ENCODE peak calls at places on chromosomes 13 and 19, in four cellular contexts. B, K, O and L are unnamed samples.

GRCh38 chr13:42041684-42042035 is 6.8 kb upstream of the DGKH start:
- DNase-seq in O (peak; percentile 50), K (no peak), B (peak; percentile 63), L (no peak)

GRCh38 chr19:34989248-34989797 is 10.8 kb upstream of the GRAMD1A start:
- DNase-seq in O (no peak), K (no peak), B (no peak), L (no peak)

GRCh38 chr13:111485491-111486250 is 165.2 kb downstream of the TEX29 start:
- DNase-seq in O (no peak), K (no peak), B (no peak), L (no peak)

GRCh38 chr13:112670118-112670517 is 19.7 kb upstream of the ATP11A start:
- DNase-seq in B (no peak), K (no peak), O (no peak), L (no peak)

GRCh38 chr19:12095111-12095790 is 30.7 kb downstream of the ZNF844 start:
- DNase-seq in B (peak; percentile 64), K (no peak), O (no peak), L (no peak)

GRCh38 chr13:52048516-52048915 is 24.0 kb downstream of the UTP14C start:
- DNase-seq in K (peak; percentile 8), O (no peak), B (peak; percentile 41), L (no peak)

GRCh38 chr13:24228852-24229458 is 68.4 kb downstream of the SPATA13 start:
- DNase-seq in K (peak; percentile 67), B (peak; percentile 81), O (peak; percentile 24), L (peak; percentile 19)

GRCh38 chr13:52012512-52012836 is 276 bp downstream of the ALG11 start:
- DNase-seq in K (no peak), B (no peak), O (no peak), L (no peak)

GRCh38 chr19:48988860-48989259 is 4.2 kb downstream of the GYS1 start:
- DNase-seq in K (no peak), B (no peak), O (no peak), L (no peak)

GRCh38 chr13:99158846-99159245 is 41.8 kb upstream of the UBAC2 start:
- DNase-seq in O (no peak), B (no peak), K (no peak), L (no peak)

GRCh38 chr13:29567411-29567810 is 28.1 kb downstream of the SLC7A1 start:
- DNase-seq in O (no peak), B (no peak), K (no peak), L (peak; percentile 70)

GRCh38 chr19:40363128-40363527 is 14.6 kb downstream of the PLD3 start:
- DNase-seq in B (no peak), K (no peak), O (peak; percentile 61), L (no peak)

GRCh38 chr13:44024496-44025155 is 144.9 kb downstream of the LACC1 start:
- DNase-seq in K (no peak), O (no peak), B (no peak), L (no peak)

GRCh38 chr13:98997051-98997730 is 19.3 kb upstream of the DOCK9 start:
- DNase-seq in B (no peak), O (no peak), K (no peak), L (no peak)

GRCh38 chr19:38395381-38396127 is 7.1 kb downstream of the SPRED3 start:
- DNase-seq in K (no peak), B (no peak), O (no peak), L (no peak)

GRCh38 chr13:44196186-44196751 is 177.4 kb upstream of the SERP2 start:
- DNase-seq in K (peak; percentile 5), O (no peak), B (no peak), L (no peak)

GRCh38 chr13:30441304-30441703 is 19.0 kb downstream of the UBE2L5 start:
- DNase-seq in B (peak; percentile 19), K (no peak), O (no peak), L (no peak)

GRCh38 chr13:71355010-71355409 is 512.0 kb downstream of the DACH1 start:
- DNase-seq in K (no peak), B (no peak), O (no peak), L (no peak)

GRCh38 chr13:28282451-28282850 is 144.1 kb downstream of the PAN3 start:
- DNase-seq in K (no peak), O (no peak), B (no peak), L (no peak)

GRCh38 chr13:89965252-89965651 is 1382.2 kb upstream of the MIR17HG start:
- DNase-seq in B (no peak), O (no peak), K (no peak), L (no peak)

GRCh38 chr19:7931221-7932061 is 5.5 kb upstream of the CTXN1 start:
- DNase-seq in K (no peak), O (no peak), B (no peak), L (no peak)

GRCh38 chr19:3656073-3656746 is 29.6 kb upstream of the CACTIN start:
- DNase-seq in B (peak; percentile 13), K (no peak), O (no peak), L (no peak)
- H3K4me1 ChIP-seq in B (peaks cover 3% of the 10 kb centered on the region), K (no peaks in the 10 kb centered on the region), O (peaks cover 53% of the 10 kb centered on the region), L (peaks cover 2% of the 10 kb centered on the region)

DNA sequence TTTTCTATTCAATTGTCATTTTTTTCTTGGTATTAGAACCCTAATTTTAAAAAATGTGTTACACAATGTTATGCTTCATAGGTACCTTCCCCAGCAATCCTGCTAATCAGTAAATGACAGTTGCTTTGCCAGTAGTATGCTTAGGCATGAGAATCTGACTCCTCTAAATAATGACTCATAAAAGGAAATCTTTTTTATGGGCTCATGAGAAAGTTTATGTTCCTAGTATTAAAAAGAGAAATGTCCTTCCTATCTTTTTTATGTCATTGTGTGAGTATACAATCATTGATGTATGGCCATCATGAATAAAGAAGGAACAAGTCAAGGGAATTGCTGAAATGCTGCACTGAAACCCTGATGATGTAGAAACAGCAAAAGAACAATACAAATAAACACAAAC is 1237.7 kb upstream of the PCDH20 start:
- DNase-seq in K (no peak), O (no peak), B (peak; percentile 18), L (no peak)
- H3K9me1 ChIP-seq in K (no peaks in the 10 kb centered on the region), O (no peaks in the 10 kb centered on the region), B (no peaks in the 10 kb centered on the region), L (no peaks in the 10 kb centered on the region)

GRCh38 chr13:40986328-40986856 is 32.7 kb downstream of the ELF1 start:
- DNase-seq in B (peak; percentile 76), K (no peak), O (no peak), L (no peak)

GRCh38 chr13:40985596-40986327 is 33.4 kb downstream of the ELF1 start:
- DNase-seq in B (no peak), K (peak; percentile 59), O (no peak), L (no peak)

GRCh38 chr13:40983269-40983668 is 35.8 kb downstream of the ELF1 start:
- DNase-seq in O (no peak), K (peak; percentile 75), B (no peak), L (no peak)

GRCh38 chr13:40983725-40984669 is 35.1 kb downstream of the ELF1 start:
- DNase-seq in O (no peak), K (peak; percentile 58), B (no peak), L (no peak)

GRCh38 chr13:40984670-40985366 is 34.3 kb downstream of the ELF1 start:
- DNase-seq in B (no peak), K (peak; percentile 76), O (no peak), L (no peak)
- H3K4me1 ChIP-seq in B (peaks cover 5% of the 10 kb centered on the region), K (peaks cover 53% of the 10 kb centered on the region), O (no peaks in the 10 kb centered on the region), L (peaks cover 27% of the 10 kb centered on the region)

GRCh38 chr19:17248011-17248776 is 2.5 kb upstream of the NR2F6 start:
- DNase-seq in K (no peak), O (peak; percentile 43), B (no peak), L (peak; percentile 54)
- H3K9me1 ChIP-seq in K (no peaks in the 10 kb centered on the region), O (no peaks in the 10 kb centered on the region), B (peaks cover 2% of the 10 kb centered on the region), L (no peaks in the 10 kb centered on the region)

GRCh38 chr19:47389150-47389556 is 30.2 kb downstream of the MEIS3 start:
- DNase-seq in K (no peak), O (no peak), B (no peak), L (no peak)
- H3K4me1 ChIP-seq in K (no peaks in the 10 kb centered on the region), O (no peaks in the 10 kb centered on the region), B (peaks cover 3% of the 10 kb centered on the region), L (no peaks in the 10 kb centered on the region)

DNA sequence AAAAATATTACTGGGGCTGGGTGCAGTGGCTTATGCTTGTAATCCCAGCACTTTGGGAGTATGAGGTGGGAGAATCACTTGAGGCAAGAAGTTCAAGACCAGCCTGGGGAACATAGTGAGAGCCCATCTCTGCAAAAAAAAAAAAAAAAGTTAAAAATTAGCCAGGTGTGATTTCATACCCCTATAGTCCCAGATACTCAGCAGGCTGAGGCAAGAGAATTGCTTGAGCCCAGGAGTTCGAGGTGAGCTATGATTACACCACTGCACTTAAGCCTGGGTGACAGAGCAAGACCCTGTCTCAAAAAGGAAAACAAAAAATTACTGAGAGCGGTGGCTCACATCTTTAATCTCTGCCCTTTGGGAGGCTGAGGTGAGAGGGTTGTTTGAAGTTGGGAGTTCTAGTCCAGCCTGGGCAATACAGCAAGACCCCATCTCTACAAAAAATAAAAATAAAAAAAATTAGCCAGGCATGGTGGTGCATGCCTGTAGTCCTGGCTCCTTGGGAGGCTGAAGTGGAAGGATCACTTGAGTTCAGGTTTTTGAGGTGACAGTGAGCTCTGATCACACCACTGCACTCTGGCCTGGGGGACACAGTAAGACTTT is 87.5 kb downstream of the ZMYM2 start:
- DNase-seq in K (no peak), B (no peak), O (no peak), L (no peak)
- H3K9me1 ChIP-seq in K (no peaks in the 10 kb centered on the region), B (peaks cover 7% of the 10 kb centered on the region), O (no peaks in the 10 kb centered on the region), L (no peaks in the 10 kb centered on the region)

DNA sequence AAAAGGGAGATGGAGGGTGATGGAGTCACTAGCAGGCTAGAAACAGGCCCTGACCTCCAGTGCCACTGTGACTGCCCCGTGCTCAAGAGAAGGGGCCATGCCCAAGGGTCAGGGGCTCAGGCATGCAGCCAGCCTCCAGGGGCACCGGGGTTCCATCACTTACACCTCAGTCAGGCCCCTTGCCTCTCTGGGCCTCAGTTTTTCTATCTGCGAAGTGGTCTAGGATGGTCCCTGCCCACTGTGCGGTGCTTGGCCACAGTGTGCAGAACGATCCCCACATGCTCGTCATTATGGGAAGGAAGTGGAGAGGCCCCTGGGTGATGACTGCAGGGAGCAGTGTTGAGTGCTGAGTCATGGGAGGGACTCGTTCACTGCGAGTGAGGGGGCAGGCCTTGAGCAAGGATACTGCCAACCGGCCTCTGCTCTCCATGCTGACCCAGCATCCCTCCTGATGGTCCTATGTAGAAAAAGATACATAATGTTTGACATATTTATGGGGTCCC is 23.1 kb downstream of the TMED1 start:
- DNase-seq in B (peak; percentile 97), K (peak; percentile 80), O (peak; percentile 85), L (no peak)
- H3K4me1 ChIP-seq in B (peaks cover 24% of the 10 kb centered on the region), K (peaks cover 8% of the 10 kb centered on the region), O (peaks cover 78% of the 10 kb centered on the region), L (peaks cover 15% of the 10 kb centered on the region)